ENCODE peak calls at places on chromosomes 5 and 9, in nine cellular contexts. N is body of pancreas, K is adrenal gland, Z is AG04450, F is brain microvascular endothelial cell, D is IMR-90, J is A549, B is hepatocyte, Q is stomach. H is an unnamed sample.

GRCh38 chr9:69023650-69024049 is 9.7 kb upstream of the PRKACG start:
- DNase-seq in N (peak; percentile 67), K (no peak), Z (no peak), F (no peak), D (no peak), J (no peak), B (no peak), Q (peak; percentile 45), H (no peak)

GRCh38 chr5:107165296-107165695 is 505.4 kb downstream of the EFNA5 start:
- DNase-seq in N (no peak), K (no peak), Z (no peak), F (no peak), D (no peak), J (no peak), B (no peak), Q (no peak), H (no peak)

GRCh38 chr5:78766412-78766762 is 117.8 kb upstream of the LHFPL2 start:
- DNase-seq in N (no peak), K (no peak), Z (no peak), F (no peak), D (no peak), J (no peak), B (peak; percentile 19), Q (no peak), H (no peak)

GRCh38 chr5:1502737-1503120 is 21.0 kb downstream of the LPCAT1 start:
- DNase-seq in N (no peak), K (no peak), Z (no peak), F (no peak), D (no peak), J (no peak), B (no peak), Q (no peak), H (no peak)

GRCh38 chr5:139984816-139985215 is 58.3 kb downstream of the NRG2 start:
- DNase-seq in N (no peak), K (no peak), Z (no peak), F (no peak), D (no peak), J (no peak), B (no peak), Q (no peak), H (peak; percentile 32)

GRCh38 chr9:96853711-96854072 is 622 bp downstream of the ZNF782 start:
- DNase-seq in N (no peak), K (no peak), Z (no peak), F (no peak), D (peak; percentile 5), J (no peak), B (peak; percentile 11), Q (no peak), H (no peak)

GRCh38 chr5:80920333-80920732 is 39.8 kb upstream of the RASGRF2 start:
- DNase-seq in N (no peak), K (no peak), Z (no peak), F (no peak), D (no peak), J (no peak), B (no peak), Q (no peak), H (no peak)

GRCh38 chr5:150122158-150122510 is 33.5 kb downstream of the PDGFRB start:
- DNase-seq in N (no peak), K (no peak), Z (no peak), F (no peak), D (no peak), J (peak; percentile 71), B (peak; percentile 76), Q (peak; percentile 49), H (peak; percentile 59)

GRCh38 chr9:21591221-21592062 is 109.3 kb upstream of the IFNE start:
- DNase-seq in N (peak; percentile 48), K (peak; percentile 82), Z (peak; percentile 91), F (peak; percentile 98), D (peak; percentile 99), J (peak; percentile 74), B (peak; percentile 85), Q (peak; percentile 62), H (peak; percentile 87)

DNA sequence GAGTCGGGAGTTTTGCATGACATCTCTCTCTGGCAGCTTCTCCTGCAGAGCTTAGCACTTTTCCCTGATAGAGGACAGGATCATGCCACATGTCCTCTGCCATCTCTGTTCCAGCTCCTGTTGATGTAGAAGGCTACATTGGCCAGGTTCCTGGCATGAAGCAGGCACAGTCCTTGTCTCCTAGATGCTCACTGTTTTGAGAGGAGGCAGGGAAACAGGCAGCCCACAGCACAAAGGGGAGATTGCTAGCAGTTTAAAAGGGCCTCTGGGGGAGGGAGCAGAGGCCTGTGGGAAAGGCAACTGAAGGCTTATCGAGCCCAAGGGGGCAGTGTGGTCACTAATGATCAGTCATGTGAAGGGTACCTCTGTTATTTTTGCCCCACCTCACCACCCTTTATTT is 10.7 kb downstream of the ARHGAP26 start:
- DNase-seq in N (no peak), K (no peak), Z (no peak), F (no peak), D (no peak), J (no peak), B (no peak), Q (no peak), H (no peak)
- TF ChIP-seq CTCF in N (no peak), K (no peak), Z (no peak), F (peak; percentile 5), D (peak; percentile 4), J (peak; percentile 7), B (no peak), Q (no peak), H (no peak)

DNA sequence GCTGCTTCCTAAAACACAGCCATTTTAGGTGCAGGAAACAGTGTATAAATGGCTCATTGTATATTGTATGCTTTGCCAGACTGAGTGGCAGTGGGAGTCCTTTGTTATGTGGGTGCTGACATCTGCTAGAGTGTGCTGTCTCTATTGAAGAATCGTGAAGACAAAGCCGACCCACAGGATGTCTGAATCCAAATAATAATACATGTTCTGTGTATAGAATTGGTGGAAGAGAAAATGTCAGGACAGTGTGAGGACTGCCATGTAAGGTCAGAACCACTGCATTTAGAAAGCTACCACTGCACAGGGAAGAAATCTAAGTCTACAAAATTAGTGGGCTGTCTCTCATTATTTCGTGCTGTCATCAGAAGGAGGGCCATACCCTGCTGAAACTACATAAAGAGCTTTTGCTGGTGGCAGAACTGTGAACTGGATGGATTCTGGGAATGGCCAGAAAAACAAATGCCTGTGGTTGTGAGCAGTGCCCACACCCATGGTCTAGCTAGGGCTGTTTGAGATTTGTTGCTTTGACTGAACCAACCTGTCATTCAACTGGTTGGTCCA is 2.5 kb downstream of the IL7R start:
- DNase-seq in N (no peak), K (no peak), Z (no peak), F (no peak), D (peak; percentile 28), J (no peak), B (no peak), Q (no peak), H (no peak)
- H3K27ac ChIP-seq in N (no peak overlapping the region), K (no peak overlapping the region), Z (peak overlapping the region; percentile 33), F (no peak overlapping the region), D (peak overlapping the region; percentile 27), J (no peak overlapping the region), B (no peak overlapping the region), Q (peak overlapping the region; percentile 26), H (no peak overlapping the region)

GRCh38 chr9:116166713-116167112 is 13.1 kb downstream of the PAPPA start:
- DNase-seq in N (no peak), K (no peak), Z (no peak), F (no peak), D (no peak), J (no peak), B (no peak), Q (no peak), H (no peak)

GRCh38 chr9:116160676-116161571 is 7.3 kb downstream of the PAPPA start:
- DNase-seq in N (no peak), K (no peak), Z (no peak), F (no peak), D (no peak), J (no peak), B (no peak), Q (no peak), H (no peak)

GRCh38 chr9:116165912-116166311 is 12.3 kb downstream of the PAPPA start:
- DNase-seq in N (no peak), K (no peak), Z (no peak), F (no peak), D (peak; percentile 65), J (no peak), B (no peak), Q (no peak), H (no peak)

GRCh38 chr9:116162241-116162781 is 8.7 kb downstream of the PAPPA start:
- DNase-seq in N (peak; percentile 68), K (no peak), Z (no peak), F (no peak), D (no peak), J (no peak), B (peak; percentile 45), Q (no peak), H (no peak)

DNA sequence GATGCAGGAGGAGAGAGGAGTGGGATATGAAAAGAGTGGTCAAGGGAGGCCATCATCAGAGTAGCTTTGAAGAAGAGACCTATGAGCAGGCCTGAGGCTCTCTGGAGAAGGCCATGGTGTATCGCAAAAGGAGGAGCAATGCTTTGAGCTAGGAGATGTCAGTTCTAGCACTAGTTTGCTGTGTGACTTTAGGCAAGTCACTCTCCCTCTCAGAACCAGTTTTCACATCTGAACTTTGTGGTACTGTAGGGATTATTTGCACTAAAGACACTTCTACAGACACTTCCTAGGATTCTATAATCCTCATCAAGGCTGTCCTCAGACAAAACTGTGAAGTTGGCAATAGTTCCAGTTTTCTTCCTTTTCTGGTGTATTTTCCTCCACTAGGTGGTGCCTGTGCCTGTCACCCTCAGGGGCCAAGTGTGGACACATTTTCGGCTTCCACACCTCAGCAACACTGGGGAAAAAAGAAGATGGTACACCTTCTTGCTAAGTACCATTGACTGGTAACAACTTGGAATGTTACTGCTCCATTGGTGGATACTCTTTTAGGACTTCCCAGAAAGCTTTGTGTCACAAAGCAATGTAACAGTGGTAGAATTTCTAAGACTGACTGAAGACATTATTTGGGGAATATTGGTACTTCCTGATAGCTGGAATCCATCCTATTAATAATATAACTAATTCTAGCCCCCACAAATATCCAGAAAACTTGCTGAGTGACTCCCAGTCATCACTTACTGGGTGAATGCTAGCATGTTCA is 9.9 kb downstream of the PAPPA start:
- DNase-seq in N (no peak), K (no peak), Z (no peak), F (no peak), D (no peak), J (no peak), B (no peak), Q (no peak), H (no peak)
- TF ChIP-seq CTCF in N (peak; percentile 37), K (no peak), Z (peak; percentile 35), F (peak; percentile 66), D (peak; percentile 42), J (peak; percentile 38), B (peak; percentile 34), Q (peak; percentile 39), H (peak; percentile 47)

GRCh38 chr5:113151641-113152040 is 175.0 kb downstream of the DCP2 start:
- DNase-seq in N (no peak), K (no peak), Z (no peak), F (no peak), D (no peak), J (no peak), B (no peak), Q (no peak), H (no peak)
- H3K27ac ChIP-seq in N (no peak overlapping the region), K (no peak overlapping the region), Z (no peak overlapping the region), F (no peak overlapping the region), D (no peak overlapping the region), J (no peak overlapping the region), B (peak overlapping the region; percentile 42), Q (no peak overlapping the region), H (no peak overlapping the region)